ENCODE peak calls at places on chromosomes 3 and 15, in seven cellular contexts. Q is GM10248; C is nephron progenitor cell; L is B cell; T is cardiac fibroblast; M is Peyer's patch; O is CD4-positive, alpha-beta T cell. P is an unnamed sample.

GRCh38 chr15:29070471-29071192 is 184.9 kb downstream of the APBA2 start:
- DNase-seq in Q (no peak), C (no peak), L (no peak), T (no peak), M (no peak), O (no peak), P (no peak)

GRCh38 chr3:134077649-134078081 is 47.9 kb upstream of the SLCO2A1 start:
- DNase-seq in Q (no peak), C (no peak), L (no peak), T (no peak), M (no peak), O (no peak), P (no peak)

GRCh38 chr3:46112296-46112695 is 85.0 kb upstream of the XCR1 start:
- DNase-seq in Q (no peak), C (no peak), L (no peak), T (no peak), M (no peak), O (no peak), P (no peak)

GRCh38 chr15:40929730-40930429 is 740 bp downstream of the DLL4 start:
- DNase-seq in Q (no peak), C (peak), L (no peak), T (peak), M (peak), O (no peak), P (no peak)

GRCh38 chr3:108145578-108145977 is 54.7 kb upstream of the CD47 start:
- DNase-seq in Q (no peak), C (no peak), L (no peak), T (no peak), M (no peak), O (no peak), P (no peak)

GRCh38 chr15:68592548-68592947 is 13.8 kb downstream of the CORO2B start:
- DNase-seq in Q (no peak), C (no peak), L (no peak), T (no peak), M (no peak), O (no peak), P (no peak)

GRCh38 chr15:91234759-91235158 is 134.7 kb downstream of the SV2B start:
- DNase-seq in Q (no peak), C (no peak), L (no peak), T (no peak), M (no peak), O (no peak), P (no peak)

GRCh38 chr3:66023254-66023653 is 15.5 kb downstream of the MAGI1 start:
- DNase-seq in Q (no peak), C (no peak), L (no peak), T (no peak), M (no peak), O (no peak), P (no peak)

GRCh38 chr3:40317061-40317676 is 7.7 kb downstream of the EIF1B start:
- DNase-seq in Q (peak), C (peak), L (peak), T (peak), M (peak), O (peak), P (peak)

GRCh38 chr3:130276203-130276803 is 69.2 kb upstream of the COL6A5 start:
- DNase-seq in Q (peak), C (peak), L (no peak), T (peak), M (no peak), O (no peak), P (peak)

GRCh38 chr15:73338058-73338457 is 30.7 kb downstream of the HCN4 start:
- DNase-seq in Q (no peak), C (no peak), L (no peak), T (no peak), M (no peak), O (no peak), P (no peak)

GRCh38 chr3:149042766-149043386 is 43.5 kb downstream of the HLTF start:
- DNase-seq in Q (peak), C (no peak), L (no peak), T (peak), M (no peak), O (no peak), P (no peak)

GRCh38 chr3:60188803-60189202 is 1062.4 kb downstream of the FHIT start:
- DNase-seq in Q (no peak), C (no peak), L (no peak), T (no peak), M (no peak), O (no peak), P (no peak)

GRCh38 chr3:62131620-62132019 is 241.7 kb downstream of the FEZF2 start:
- DNase-seq in Q (no peak), C (no peak), L (no peak), T (peak), M (no peak), O (no peak), P (no peak)
- TF ChIP-seq CTCF in Q (no peak), C (peak), L (no peak), T (peak), M (no peak), O (no peak), P (no peak)

DNA sequence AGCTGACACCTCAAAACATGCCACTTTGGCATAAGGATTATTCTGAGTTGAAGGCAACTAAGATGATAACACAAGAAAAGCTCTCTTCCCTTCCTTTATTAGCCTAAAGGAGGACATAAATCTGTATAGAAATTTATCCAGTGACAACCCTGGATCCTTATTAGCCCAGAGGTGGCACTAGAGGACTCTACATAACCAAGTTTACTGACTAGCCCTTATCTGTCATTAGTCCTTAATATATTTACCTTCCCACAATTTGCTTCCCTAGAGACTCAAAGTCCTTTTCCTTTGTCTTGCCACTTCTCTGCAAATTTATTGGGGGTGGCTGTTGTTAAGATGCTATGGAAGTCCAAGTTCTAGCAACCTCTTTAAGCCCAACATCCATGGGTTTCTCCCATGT is 26.7 kb downstream of the CEP70 start:
- DNase-seq in Q (no peak), C (no peak), L (no peak), T (no peak), M (no peak), O (no peak), P (no peak)
- TF ChIP-seq CTCF in Q (no peak), C (no peak), L (no peak), T (no peak), M (no peak), O (no peak), P (no peak)

DNA sequence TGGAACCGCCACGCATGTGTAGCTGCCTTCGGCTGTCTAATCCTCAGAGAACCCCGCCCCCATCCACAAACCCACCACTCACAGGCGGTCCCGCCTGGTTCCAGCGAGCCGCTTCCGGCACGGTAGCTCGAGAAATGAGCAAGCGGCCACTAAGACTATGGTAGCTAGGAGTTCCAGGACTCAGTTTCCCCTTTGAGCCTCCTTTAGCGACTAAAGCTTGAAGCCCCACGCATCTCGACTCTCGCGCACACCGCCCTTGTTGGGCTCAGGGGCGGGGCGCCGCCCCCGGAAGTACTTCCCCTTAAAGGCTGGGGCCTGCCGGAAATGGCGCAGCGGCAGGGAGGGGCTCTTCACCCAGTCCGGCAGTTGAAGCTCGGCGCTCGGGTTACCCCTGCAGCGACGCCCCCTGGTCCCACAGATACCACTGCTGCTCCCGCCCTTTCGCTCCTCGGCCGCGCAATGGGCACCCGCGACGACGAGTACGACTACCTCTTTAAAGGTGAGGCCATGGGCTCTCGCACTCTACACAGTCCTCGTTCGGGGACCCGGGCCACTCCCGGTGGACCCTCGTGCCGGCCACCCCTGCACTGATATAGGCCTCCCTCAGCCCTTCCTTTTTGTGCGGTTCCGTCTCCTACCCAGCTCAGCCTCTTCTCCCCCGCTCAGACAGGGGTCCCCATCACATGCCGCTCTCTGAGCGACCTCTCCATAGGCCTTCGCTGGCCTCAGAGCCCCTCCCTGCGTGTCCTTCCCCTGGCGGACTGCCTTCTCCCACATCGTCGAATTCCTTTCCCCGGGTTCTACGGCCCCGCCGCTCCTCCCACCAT is at the start of gene RAB11A:
- DNase-seq in Q (peak), C (peak), L (peak), T (peak), M (peak), O (peak), P (peak)
- TF ChIP-seq CTCF in Q (peak), C (no peak), L (peak), T (peak), M (no peak), O (peak), P (no peak)

DNA sequence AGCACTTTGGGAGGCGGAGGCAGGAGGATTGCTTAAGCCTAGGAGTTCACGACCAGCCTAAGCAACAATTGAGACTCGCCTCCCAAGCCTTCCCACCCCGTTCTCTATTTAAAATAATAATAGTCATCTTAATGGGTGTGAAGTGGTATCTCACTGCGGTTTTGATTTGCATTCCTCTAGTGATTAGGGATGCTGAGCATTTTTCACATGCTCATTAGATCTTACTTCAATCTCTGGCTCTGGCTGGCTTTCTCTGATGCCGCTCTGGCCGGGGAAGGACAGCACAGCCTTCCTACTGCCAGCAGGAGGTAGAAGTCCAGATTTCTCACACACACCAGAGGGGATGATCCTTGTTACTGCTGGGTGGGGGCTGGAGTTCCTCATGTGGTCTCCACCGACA is 7.4 kb upstream of the EIF4A2 start:
- DNase-seq in Q (no peak), C (no peak), L (no peak), T (no peak), M (no peak), O (no peak), P (no peak)
- TF ChIP-seq CTCF in Q (no peak), C (no peak), L (no peak), T (no peak), M (no peak), O (no peak), P (no peak)

DNA sequence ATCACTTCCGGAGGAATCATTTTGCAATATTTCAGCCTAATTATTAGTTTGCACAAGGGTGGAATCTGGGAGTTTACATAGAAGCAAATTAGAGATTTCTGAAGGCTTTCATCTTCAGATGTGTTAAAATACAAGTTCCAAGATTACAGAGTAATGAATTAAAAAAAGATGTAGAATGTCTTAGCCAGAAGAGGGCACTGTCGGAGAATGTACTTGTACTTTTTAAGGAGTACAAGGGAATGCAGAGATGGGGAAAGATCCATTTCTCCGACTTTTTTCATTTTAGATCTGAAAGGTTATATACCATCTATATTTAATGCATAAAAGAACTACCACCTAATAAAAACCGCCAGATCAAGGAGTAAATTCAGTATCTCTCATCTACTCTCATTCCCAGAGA is 43.1 kb upstream of the WDR5B start:
- DNase-seq in Q (no peak), C (no peak), L (no peak), T (peak), M (no peak), O (no peak), P (peak)
- TF ChIP-seq CTCF in Q (peak), C (peak), L (peak), T (peak), M (no peak), O (no peak), P (no peak)